ENCODE peak calls at places on chromosomes 6 and 20, in eight cellular contexts. One of them, this sample, is unnamed.

GRCh38 chr6:439681-440167 is 48.2 kb downstream of the IRF4 start:
- DNase-seq in gastrocnemius medialis: no peak
- DNase-seq in esophagus squamous epithelium: no peak
- DNase-seq in A549: no peak
- DNase-seq in psoas muscle: no peak
- DNase-seq in ovary: no peak
- DNase-seq in naive thymus-derived CD4-positive, alpha-beta T cell: no peak
- DNase-seq in CD4-positive, alpha-beta T cell: no peak
- DNase-seq in this sample: no peak

GRCh38 chr6:105873256-105873704 is 212.9 kb upstream of the PRDM1 start:
- DNase-seq in ovary: no peak
- DNase-seq in naive thymus-derived CD4-positive, alpha-beta T cell: no peak
- DNase-seq in esophagus squamous epithelium: no peak
- DNase-seq in gastrocnemius medialis: no peak
- DNase-seq in psoas muscle: no peak
- DNase-seq in A549: no peak
- DNase-seq in CD4-positive, alpha-beta T cell: no peak
- DNase-seq in this sample: no peak

GRCh38 chr6:163048345-163048744 is 320.6 kb downstream of the PACRG start:
- DNase-seq in esophagus squamous epithelium: no peak
- DNase-seq in naive thymus-derived CD4-positive, alpha-beta T cell: no peak
- DNase-seq in ovary: no peak
- DNase-seq in gastrocnemius medialis: no peak
- DNase-seq in CD4-positive, alpha-beta T cell: no peak
- DNase-seq in psoas muscle: no peak
- DNase-seq in A549: no peak
- DNase-seq in this sample: no peak

GRCh38 chr20:20761302-20761701 is 48.9 kb upstream of the RALGAPA2 start:
- DNase-seq in gastrocnemius medialis: no peak
- DNase-seq in naive thymus-derived CD4-positive, alpha-beta T cell: no peak
- DNase-seq in ovary: no peak
- DNase-seq in CD4-positive, alpha-beta T cell: no peak
- DNase-seq in psoas muscle: no peak
- DNase-seq in A549: no peak
- DNase-seq in esophagus squamous epithelium: no peak
- DNase-seq in this sample: no peak

GRCh38 chr6:116764557-116764960 is 960 bp downstream of the FAM162B start:
- DNase-seq in A549: no peak
- DNase-seq in naive thymus-derived CD4-positive, alpha-beta T cell: no peak
- DNase-seq in esophagus squamous epithelium: no peak
- DNase-seq in CD4-positive, alpha-beta T cell: no peak
- DNase-seq in psoas muscle: peak
- DNase-seq in ovary: peak
- DNase-seq in gastrocnemius medialis: no peak
- DNase-seq in this sample: no peak

GRCh38 chr6:143427109-143427817 is 23.2 kb downstream of the ADAT2 start:
- DNase-seq in ovary: peak
- DNase-seq in CD4-positive, alpha-beta T cell: peak
- DNase-seq in psoas muscle: peak
- DNase-seq in naive thymus-derived CD4-positive, alpha-beta T cell: peak
- DNase-seq in A549: peak
- DNase-seq in gastrocnemius medialis: peak
- DNase-seq in esophagus squamous epithelium: peak
- DNase-seq in this sample: peak

GRCh38 chr6:162726997-162727346 is 594 bp downstream of the PRKN start:
- DNase-seq in esophagus squamous epithelium: no peak
- DNase-seq in psoas muscle: no peak
- DNase-seq in CD4-positive, alpha-beta T cell: no peak
- DNase-seq in gastrocnemius medialis: no peak
- DNase-seq in ovary: no peak
- DNase-seq in naive thymus-derived CD4-positive, alpha-beta T cell: no peak
- DNase-seq in A549: peak
- DNase-seq in this sample: no peak

GRCh38 chr6:36622901-36623546 is 28.9 kb downstream of the SRSF3 start:
- DNase-seq in psoas muscle: no peak
- DNase-seq in A549: no peak
- DNase-seq in gastrocnemius medialis: no peak
- DNase-seq in naive thymus-derived CD4-positive, alpha-beta T cell: no peak
- DNase-seq in esophagus squamous epithelium: no peak
- DNase-seq in ovary: no peak
- DNase-seq in CD4-positive, alpha-beta T cell: no peak
- DNase-seq in this sample: no peak

GRCh38 chr6:47428288-47428687 is 49.3 kb upstream of the CD2AP start:
- DNase-seq in CD4-positive, alpha-beta T cell: no peak
- DNase-seq in ovary: no peak
- DNase-seq in psoas muscle: no peak
- DNase-seq in A549: no peak
- DNase-seq in naive thymus-derived CD4-positive, alpha-beta T cell: no peak
- DNase-seq in gastrocnemius medialis: no peak
- DNase-seq in esophagus squamous epithelium: no peak
- DNase-seq in this sample: no peak

GRCh38 chr6:35090734-35091133 is 50.4 kb downstream of the TCP11 start:
- DNase-seq in psoas muscle: no peak
- DNase-seq in naive thymus-derived CD4-positive, alpha-beta T cell: no peak
- DNase-seq in A549: no peak
- DNase-seq in esophagus squamous epithelium: no peak
- DNase-seq in CD4-positive, alpha-beta T cell: no peak
- DNase-seq in gastrocnemius medialis: no peak
- DNase-seq in ovary: no peak
- DNase-seq in this sample: no peak

GRCh38 chr6:85680388-85680787 is 37.7 kb upstream of the SYNCRIP start:
- DNase-seq in gastrocnemius medialis: no peak
- DNase-seq in esophagus squamous epithelium: no peak
- DNase-seq in ovary: no peak
- DNase-seq in psoas muscle: no peak
- DNase-seq in naive thymus-derived CD4-positive, alpha-beta T cell: no peak
- DNase-seq in CD4-positive, alpha-beta T cell: no peak
- DNase-seq in A549: no peak
- DNase-seq in this sample: no peak

GRCh38 chr6:106688177-106688951 is 59.0 kb downstream of the QRSL1 start:
- DNase-seq in esophagus squamous epithelium: no peak
- DNase-seq in naive thymus-derived CD4-positive, alpha-beta T cell: no peak
- DNase-seq in psoas muscle: no peak
- DNase-seq in CD4-positive, alpha-beta T cell: no peak
- DNase-seq in ovary: no peak
- DNase-seq in gastrocnemius medialis: no peak
- DNase-seq in A549: no peak
- DNase-seq in this sample: no peak

GRCh38 chr6:30880563-30881252 is 3.6 kb upstream of the DDR1 start:
- DNase-seq in CD4-positive, alpha-beta T cell: no peak
- DNase-seq in A549: no peak
- DNase-seq in psoas muscle: no peak
- DNase-seq in gastrocnemius medialis: no peak
- DNase-seq in naive thymus-derived CD4-positive, alpha-beta T cell: no peak
- DNase-seq in ovary: no peak
- DNase-seq in esophagus squamous epithelium: no peak
- DNase-seq in this sample: no peak

GRCh38 chr6:73514746-73515110 is 6.1 kb downstream of the EEF1A1 start:
- DNase-seq in naive thymus-derived CD4-positive, alpha-beta T cell: no peak
- DNase-seq in psoas muscle: no peak
- DNase-seq in esophagus squamous epithelium: no peak
- DNase-seq in gastrocnemius medialis: no peak
- DNase-seq in ovary: no peak
- DNase-seq in A549: no peak
- DNase-seq in CD4-positive, alpha-beta T cell: no peak
- DNase-seq in this sample: no peak

GRCh38 chr20:25277051-25277801 is 29.3 kb downstream of the PYGB start:
- DNase-seq in ovary: peak
- DNase-seq in psoas muscle: peak
- DNase-seq in esophagus squamous epithelium: no peak
- DNase-seq in A549: no peak
- DNase-seq in gastrocnemius medialis: peak
- DNase-seq in naive thymus-derived CD4-positive, alpha-beta T cell: no peak
- DNase-seq in CD4-positive, alpha-beta T cell: no peak
- DNase-seq in this sample: peak

GRCh38 chr6:159939591-159940016 is 29.3 kb upstream of the IGF2R start:
- DNase-seq in esophagus squamous epithelium: no peak
- DNase-seq in gastrocnemius medialis: no peak
- DNase-seq in CD4-positive, alpha-beta T cell: no peak
- DNase-seq in naive thymus-derived CD4-positive, alpha-beta T cell: no peak
- DNase-seq in ovary: no peak
- DNase-seq in psoas muscle: no peak
- DNase-seq in A549: no peak
- DNase-seq in this sample: no peak

GRCh38 chr6:26272171-26272631 is 92.8 kb upstream of the BTN3A2 start:
- DNase-seq in gastrocnemius medialis: no peak
- DNase-seq in esophagus squamous epithelium: no peak
- DNase-seq in ovary: peak
- DNase-seq in A549: no peak
- DNase-seq in psoas muscle: peak
- DNase-seq in naive thymus-derived CD4-positive, alpha-beta T cell: no peak
- DNase-seq in CD4-positive, alpha-beta T cell: peak
- DNase-seq in this sample: no peak

GRCh38 chr6:163764565-163764964 is 350.0 kb downstream of the QKI start:
- DNase-seq in gastrocnemius medialis: no peak
- DNase-seq in psoas muscle: no peak
- DNase-seq in esophagus squamous epithelium: no peak
- DNase-seq in ovary: no peak
- DNase-seq in CD4-positive, alpha-beta T cell: no peak
- DNase-seq in A549: no peak
- DNase-seq in naive thymus-derived CD4-positive, alpha-beta T cell: no peak
- DNase-seq in this sample: no peak

GRCh38 chr20:43028470-43028869 is 161.2 kb downstream of the PTPRT start:
- DNase-seq in psoas muscle: no peak
- DNase-seq in ovary: no peak
- DNase-seq in esophagus squamous epithelium: no peak
- DNase-seq in CD4-positive, alpha-beta T cell: no peak
- DNase-seq in gastrocnemius medialis: no peak
- DNase-seq in naive thymus-derived CD4-positive, alpha-beta T cell: no peak
- DNase-seq in A549: no peak
- DNase-seq in this sample: no peak

DNA sequence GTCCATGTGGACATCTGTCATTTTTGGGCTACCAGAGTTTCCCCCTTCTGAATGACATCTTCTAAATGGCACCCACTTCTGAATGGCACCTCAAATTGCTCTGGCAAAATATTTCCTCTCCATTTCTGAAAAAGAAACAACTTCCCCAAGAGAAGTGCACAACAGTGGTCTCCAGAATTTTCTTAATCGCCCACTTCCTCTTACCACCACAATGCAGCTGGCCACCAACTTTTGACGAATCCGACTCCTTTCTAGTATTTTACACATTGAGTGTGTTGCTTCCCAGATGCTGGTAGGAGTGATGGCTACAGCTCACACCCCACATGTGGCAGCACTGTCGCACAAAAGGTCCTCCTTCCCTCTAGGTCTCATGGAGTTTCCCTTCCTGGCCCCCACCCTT is 216.1 kb downstream of the FOXA2 start:
- DNase-seq in CD4-positive, alpha-beta T cell: no peak
- DNase-seq in esophagus squamous epithelium: no peak
- DNase-seq in naive thymus-derived CD4-positive, alpha-beta T cell: no peak
- DNase-seq in psoas muscle: no peak
- DNase-seq in A549: no peak
- DNase-seq in gastrocnemius medialis: no peak
- DNase-seq in ovary: no peak
- DNase-seq in this sample: no peak
- H3K27ac ChIP-seq in CD4-positive, alpha-beta T cell: no peak
- H3K27ac ChIP-seq in esophagus squamous epithelium: no peak
- H3K27ac ChIP-seq in naive thymus-derived CD4-positive, alpha-beta T cell: no peak
- H3K27ac ChIP-seq in psoas muscle: no peak
- H3K27ac ChIP-seq in A549: no peak
- H3K27ac ChIP-seq in gastrocnemius medialis: no peak
- H3K27ac ChIP-seq in ovary: no peak
- H3K27ac ChIP-seq in this sample: no peak

GRCh38 chr6:18240230-18240629 is 24.1 kb downstream of the DEK start:
- DNase-seq in psoas muscle: no peak
- DNase-seq in esophagus squamous epithelium: no peak
- DNase-seq in gastrocnemius medialis: no peak
- DNase-seq in naive thymus-derived CD4-positive, alpha-beta T cell: no peak
- DNase-seq in ovary: no peak
- DNase-seq in CD4-positive, alpha-beta T cell: no peak
- DNase-seq in A549: no peak
- DNase-seq in this sample: no peak

GRCh38 chr6:18244251-18244650 is 20.1 kb downstream of the DEK start:
- DNase-seq in ovary: no peak
- DNase-seq in CD4-positive, alpha-beta T cell: no peak
- DNase-seq in gastrocnemius medialis: no peak
- DNase-seq in esophagus squamous epithelium: no peak
- DNase-seq in naive thymus-derived CD4-positive, alpha-beta T cell: no peak
- DNase-seq in psoas muscle: no peak
- DNase-seq in A549: no peak
- DNase-seq in this sample: no peak

GRCh38 chr6:18241208-18241836 is 23.0 kb downstream of the DEK start:
- DNase-seq in psoas muscle: no peak
- DNase-seq in A549: no peak
- DNase-seq in ovary: no peak
- DNase-seq in CD4-positive, alpha-beta T cell: no peak
- DNase-seq in naive thymus-derived CD4-positive, alpha-beta T cell: no peak
- DNase-seq in gastrocnemius medialis: no peak
- DNase-seq in esophagus squamous epithelium: no peak
- DNase-seq in this sample: no peak

GRCh38 chr6:18243302-18243893 is 20.9 kb downstream of the DEK start:
- DNase-seq in ovary: no peak
- DNase-seq in A549: no peak
- DNase-seq in CD4-positive, alpha-beta T cell: no peak
- DNase-seq in gastrocnemius medialis: no peak
- DNase-seq in naive thymus-derived CD4-positive, alpha-beta T cell: no peak
- DNase-seq in psoas muscle: no peak
- DNase-seq in esophagus squamous epithelium: no peak
- DNase-seq in this sample: no peak

GRCh38 chr6:18242062-18242851 is 22.1 kb downstream of the DEK start:
- DNase-seq in naive thymus-derived CD4-positive, alpha-beta T cell: no peak
- DNase-seq in ovary: no peak
- DNase-seq in gastrocnemius medialis: no peak
- DNase-seq in CD4-positive, alpha-beta T cell: no peak
- DNase-seq in esophagus squamous epithelium: no peak
- DNase-seq in psoas muscle: no peak
- DNase-seq in A549: no peak
- DNase-seq in this sample: peak
- H3K27ac ChIP-seq in naive thymus-derived CD4-positive, alpha-beta T cell: no peak
- H3K27ac ChIP-seq in ovary: no peak
- H3K27ac ChIP-seq in gastrocnemius medialis: peak
- H3K27ac ChIP-seq in CD4-positive, alpha-beta T cell: no peak
- H3K27ac ChIP-seq in esophagus squamous epithelium: no peak
- H3K27ac ChIP-seq in psoas muscle: no peak
- H3K27ac ChIP-seq in A549: peak
- H3K27ac ChIP-seq in this sample: peak

GRCh38 chr6:38054526-38054925 is 235.0 kb downstream of the ZFAND3 start:
- DNase-seq in esophagus squamous epithelium: no peak
- DNase-seq in ovary: no peak
- DNase-seq in CD4-positive, alpha-beta T cell: no peak
- DNase-seq in naive thymus-derived CD4-positive, alpha-beta T cell: no peak
- DNase-seq in gastrocnemius medialis: no peak
- DNase-seq in psoas muscle: no peak
- DNase-seq in A549: no peak
- DNase-seq in this sample: no peak
- H3K27ac ChIP-seq in esophagus squamous epithelium: no peak
- H3K27ac ChIP-seq in ovary: no peak
- H3K27ac ChIP-seq in CD4-positive, alpha-beta T cell: no peak
- H3K27ac ChIP-seq in naive thymus-derived CD4-positive, alpha-beta T cell: no peak
- H3K27ac ChIP-seq in gastrocnemius medialis: no peak
- H3K27ac ChIP-seq in psoas muscle: no peak
- H3K27ac ChIP-seq in A549: no peak
- H3K27ac ChIP-seq in this sample: no peak

DNA sequence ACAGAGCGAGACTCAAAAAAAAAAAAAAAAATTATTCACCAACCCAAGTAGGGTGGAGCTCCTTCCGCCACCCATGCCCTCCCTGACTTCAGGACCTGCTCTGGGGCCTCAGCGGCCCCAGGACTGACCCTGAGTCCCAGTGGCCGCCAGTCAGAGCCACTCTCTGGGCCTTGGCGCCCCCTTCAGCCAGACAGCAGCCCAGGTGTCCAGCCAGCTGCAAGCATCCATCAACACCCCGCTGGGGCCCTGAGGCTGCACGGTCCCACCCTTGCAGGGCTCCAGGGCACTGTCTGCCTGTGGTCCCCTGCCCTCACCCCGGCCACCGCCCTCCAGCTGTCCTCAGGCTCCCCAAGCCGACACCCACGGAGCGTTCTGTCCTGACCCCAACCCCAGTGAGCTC is 11.4 kb upstream of the KCNQ2 start:
- DNase-seq in A549: no peak
- DNase-seq in CD4-positive, alpha-beta T cell: no peak
- DNase-seq in gastrocnemius medialis: no peak
- DNase-seq in ovary: no peak
- DNase-seq in naive thymus-derived CD4-positive, alpha-beta T cell: no peak
- DNase-seq in psoas muscle: peak
- DNase-seq in esophagus squamous epithelium: no peak
- DNase-seq in this sample: no peak
- H3K27ac ChIP-seq in A549: no peak
- H3K27ac ChIP-seq in CD4-positive, alpha-beta T cell: no peak
- H3K27ac ChIP-seq in gastrocnemius medialis: no peak
- H3K27ac ChIP-seq in ovary: no peak
- H3K27ac ChIP-seq in naive thymus-derived CD4-positive, alpha-beta T cell: no peak
- H3K27ac ChIP-seq in psoas muscle: no peak
- H3K27ac ChIP-seq in esophagus squamous epithelium: no peak
- H3K27ac ChIP-seq in this sample: no peak